ENCODE peak calls at places on chromosomes 2 and 18, in six cellular contexts. One of them, this sample, is unnamed. For H3K27me3, the result is how much of the 10 kb centered on the place peaks cover.

GRCh38 chr18:56068030-56068671 is 480.2 kb upstream of the TCF4 start:
- DNase-seq in GM23338: no peak
- DNase-seq in CD8-positive, alpha-beta T cell: no peak
- DNase-seq in tibial artery: no peak
- DNase-seq in left ventricle myocardium inferior: no peak
- DNase-seq in aorta: no peak
- DNase-seq in this sample: no peak

GRCh38 chr2:38797276-38797675 is 19.3 kb downstream of the GEMIN6 start:
- DNase-seq in left ventricle myocardium inferior: no peak
- DNase-seq in CD8-positive, alpha-beta T cell: no peak
- DNase-seq in tibial artery: no peak
- DNase-seq in aorta: no peak
- DNase-seq in GM23338: no peak
- DNase-seq in this sample: no peak

GRCh38 chr2:221571108-221571390 is 1.1 kb downstream of the EPHA4 start:
- DNase-seq in left ventricle myocardium inferior: no peak
- DNase-seq in CD8-positive, alpha-beta T cell: peak
- DNase-seq in GM23338: no peak
- DNase-seq in tibial artery: no peak
- DNase-seq in aorta: peak
- DNase-seq in this sample: no peak

GRCh38 chr2:220556658-220557057 is 929.2 kb downstream of the SLC4A3 start:
- DNase-seq in tibial artery: no peak
- DNase-seq in aorta: no peak
- DNase-seq in CD8-positive, alpha-beta T cell: no peak
- DNase-seq in left ventricle myocardium inferior: no peak
- DNase-seq in GM23338: no peak
- DNase-seq in this sample: no peak

GRCh38 chr2:171598713-171599319 is 76.5 kb downstream of the CYBRD1 start:
- DNase-seq in GM23338: peak
- DNase-seq in CD8-positive, alpha-beta T cell: peak
- DNase-seq in tibial artery: no peak
- DNase-seq in aorta: no peak
- DNase-seq in left ventricle myocardium inferior: no peak
- DNase-seq in this sample: no peak

GRCh38 chr2:48253301-48253700 is 276.7 kb upstream of the STON1 start:
- DNase-seq in tibial artery: no peak
- DNase-seq in aorta: no peak
- DNase-seq in left ventricle myocardium inferior: no peak
- DNase-seq in CD8-positive, alpha-beta T cell: no peak
- DNase-seq in GM23338: no peak
- DNase-seq in this sample: no peak

GRCh38 chr18:23970161-23971153 is 44.1 kb upstream of the TTC39C start:
- DNase-seq in CD8-positive, alpha-beta T cell: peak
- DNase-seq in tibial artery: no peak
- DNase-seq in left ventricle myocardium inferior: no peak
- DNase-seq in aorta: no peak
- DNase-seq in GM23338: no peak
- DNase-seq in this sample: no peak

GRCh38 chr2:162063281-162063680 is 10.7 kb downstream of the DPP4 start:
- DNase-seq in aorta: no peak
- DNase-seq in left ventricle myocardium inferior: no peak
- DNase-seq in CD8-positive, alpha-beta T cell: no peak
- DNase-seq in tibial artery: no peak
- DNase-seq in GM23338: no peak
- DNase-seq in this sample: no peak

GRCh38 chr2:160367887-160368286 is 125.7 kb downstream of the RBMS1 start:
- DNase-seq in aorta: no peak
- DNase-seq in left ventricle myocardium inferior: no peak
- DNase-seq in GM23338: peak
- DNase-seq in CD8-positive, alpha-beta T cell: no peak
- DNase-seq in tibial artery: no peak
- DNase-seq in this sample: no peak

GRCh38 chr18:41347057-41347456 is 608.0 kb upstream of the PIK3C3 start:
- DNase-seq in aorta: no peak
- DNase-seq in GM23338: no peak
- DNase-seq in CD8-positive, alpha-beta T cell: no peak
- DNase-seq in left ventricle myocardium inferior: no peak
- DNase-seq in tibial artery: no peak
- DNase-seq in this sample: no peak

GRCh38 chr2:106192752-106193490 is 1.2 kb downstream of the UXS1 start:
- DNase-seq in tibial artery: peak
- DNase-seq in GM23338: peak
- DNase-seq in aorta: peak
- DNase-seq in CD8-positive, alpha-beta T cell: peak
- DNase-seq in left ventricle myocardium inferior: no peak
- DNase-seq in this sample: no peak

GRCh38 chr18:66867653-66868052 is 263.8 kb upstream of the CDH19 start:
- DNase-seq in tibial artery: no peak
- DNase-seq in left ventricle myocardium inferior: no peak
- DNase-seq in CD8-positive, alpha-beta T cell: no peak
- DNase-seq in aorta: no peak
- DNase-seq in GM23338: no peak
- DNase-seq in this sample: no peak

GRCh38 chr2:120379916-120380893 is 34.3 kb downstream of the INHBB start:
- DNase-seq in GM23338: no peak
- DNase-seq in tibial artery: no peak
- DNase-seq in CD8-positive, alpha-beta T cell: no peak
- DNase-seq in left ventricle myocardium inferior: no peak
- DNase-seq in aorta: peak
- DNase-seq in this sample: no peak

GRCh38 chr2:223641062-223641461 is 38.9 kb upstream of the SCG2 start:
- DNase-seq in left ventricle myocardium inferior: no peak
- DNase-seq in CD8-positive, alpha-beta T cell: no peak
- DNase-seq in GM23338: no peak
- DNase-seq in aorta: no peak
- DNase-seq in tibial artery: no peak
- DNase-seq in this sample: no peak

GRCh38 chr2:1767939-1768691 is 23.8 kb upstream of the PXDN start:
- DNase-seq in tibial artery: no peak
- DNase-seq in left ventricle myocardium inferior: no peak
- DNase-seq in GM23338: no peak
- DNase-seq in CD8-positive, alpha-beta T cell: no peak
- DNase-seq in aorta: no peak
- DNase-seq in this sample: peak

GRCh38 chr18:24402209-24402785 is 4.7 kb upstream of the OSBPL1A start:
- DNase-seq in CD8-positive, alpha-beta T cell: peak
- DNase-seq in GM23338: peak
- DNase-seq in tibial artery: no peak
- DNase-seq in left ventricle myocardium inferior: no peak
- DNase-seq in aorta: no peak
- DNase-seq in this sample: no peak

GRCh38 chr2:223993634-223994232 is 36.5 kb downstream of the MRPL44 start:
- DNase-seq in left ventricle myocardium inferior: peak
- DNase-seq in GM23338: peak
- DNase-seq in CD8-positive, alpha-beta T cell: peak
- DNase-seq in aorta: peak
- DNase-seq in tibial artery: peak
- DNase-seq in this sample: no peak

GRCh38 chr2:162333968-162334367 is 10.0 kb upstream of the GCA start:
- DNase-seq in aorta: no peak
- DNase-seq in GM23338: peak
- DNase-seq in tibial artery: no peak
- DNase-seq in left ventricle myocardium inferior: no peak
- DNase-seq in CD8-positive, alpha-beta T cell: peak
- DNase-seq in this sample: no peak

GRCh38 chr2:140808816-140809215 is 1322.0 kb downstream of the LRP1B start:
- DNase-seq in tibial artery: no peak
- DNase-seq in aorta: no peak
- DNase-seq in left ventricle myocardium inferior: no peak
- DNase-seq in GM23338: peak
- DNase-seq in CD8-positive, alpha-beta T cell: no peak
- DNase-seq in this sample: no peak

GRCh38 chr2:31903109-31903780 is 107.6 kb downstream of the MEMO1 start:
- DNase-seq in aorta: no peak
- DNase-seq in CD8-positive, alpha-beta T cell: no peak
- DNase-seq in left ventricle myocardium inferior: no peak
- DNase-seq in tibial artery: no peak
- DNase-seq in GM23338: no peak
- DNase-seq in this sample: no peak

GRCh38 chr2:237459741-237460174 is 27.3 kb upstream of the MLPH start:
- DNase-seq in tibial artery: no peak
- DNase-seq in aorta: no peak
- DNase-seq in left ventricle myocardium inferior: no peak
- DNase-seq in CD8-positive, alpha-beta T cell: no peak
- DNase-seq in GM23338: no peak
- DNase-seq in this sample: no peak

GRCh38 chr2:202871161-202872141 is at the start of gene ICA1L:
- DNase-seq in left ventricle myocardium inferior: peak
- DNase-seq in GM23338: peak
- DNase-seq in aorta: peak
- DNase-seq in tibial artery: peak
- DNase-seq in CD8-positive, alpha-beta T cell: peak
- DNase-seq in this sample: peak

GRCh38 chr2:41937464-41937861 is 110.4 kb upstream of the PKDCC start:
- DNase-seq in aorta: no peak
- DNase-seq in left ventricle myocardium inferior: no peak
- DNase-seq in tibial artery: no peak
- DNase-seq in CD8-positive, alpha-beta T cell: no peak
- DNase-seq in GM23338: peak
- DNase-seq in this sample: no peak

GRCh38 chr2:104768694-104769093 is 85.2 kb upstream of the POU3F3 start:
- DNase-seq in tibial artery: no peak
- DNase-seq in aorta: no peak
- DNase-seq in GM23338: no peak
- DNase-seq in left ventricle myocardium inferior: no peak
- DNase-seq in CD8-positive, alpha-beta T cell: no peak
- DNase-seq in this sample: no peak

GRCh38 chr18:79367989-79368388 is 27.7 kb upstream of the NFATC1 start:
- DNase-seq in CD8-positive, alpha-beta T cell: no peak
- DNase-seq in GM23338: no peak
- DNase-seq in aorta: no peak
- DNase-seq in left ventricle myocardium inferior: no peak
- DNase-seq in tibial artery: no peak
- DNase-seq in this sample: no peak

GRCh38 chr2:223994562-223995162 is 37.4 kb downstream of the MRPL44 start:
- DNase-seq in tibial artery: no peak
- DNase-seq in aorta: no peak
- DNase-seq in GM23338: no peak
- DNase-seq in left ventricle myocardium inferior: no peak
- DNase-seq in CD8-positive, alpha-beta T cell: no peak
- DNase-seq in this sample: no peak

GRCh38 chr18:30908381-30908780 is 134.2 kb downstream of the DSC3 start:
- DNase-seq in tibial artery: no peak
- DNase-seq in left ventricle myocardium inferior: no peak
- DNase-seq in aorta: no peak
- DNase-seq in CD8-positive, alpha-beta T cell: no peak
- DNase-seq in GM23338: no peak
- DNase-seq in this sample: no peak

GRCh38 chr2:23404426-23404825 is 19.4 kb downstream of the KLHL29 start:
- DNase-seq in aorta: no peak
- DNase-seq in GM23338: peak
- DNase-seq in tibial artery: no peak
- DNase-seq in left ventricle myocardium inferior: no peak
- DNase-seq in CD8-positive, alpha-beta T cell: no peak
- DNase-seq in this sample: no peak

GRCh38 chr18:48922801-48923730 is 27.7 kb downstream of the SMAD7 start:
- DNase-seq in aorta: peak
- DNase-seq in left ventricle myocardium inferior: peak
- DNase-seq in GM23338: peak
- DNase-seq in CD8-positive, alpha-beta T cell: no peak
- DNase-seq in tibial artery: peak
- DNase-seq in this sample: peak

GRCh38 chr2:173991857-173992588 is 26.9 kb upstream of the SP3 start:
- DNase-seq in CD8-positive, alpha-beta T cell: no peak
- DNase-seq in left ventricle myocardium inferior: peak
- DNase-seq in GM23338: no peak
- DNase-seq in aorta: peak
- DNase-seq in tibial artery: peak
- DNase-seq in this sample: peak

GRCh38 chr2:181892795-181893435 is 1.4 kb downstream of the ITPRID2 start:
- DNase-seq in CD8-positive, alpha-beta T cell: no peak
- DNase-seq in left ventricle myocardium inferior: no peak
- DNase-seq in aorta: no peak
- DNase-seq in tibial artery: no peak
- DNase-seq in GM23338: no peak
- DNase-seq in this sample: no peak

DNA sequence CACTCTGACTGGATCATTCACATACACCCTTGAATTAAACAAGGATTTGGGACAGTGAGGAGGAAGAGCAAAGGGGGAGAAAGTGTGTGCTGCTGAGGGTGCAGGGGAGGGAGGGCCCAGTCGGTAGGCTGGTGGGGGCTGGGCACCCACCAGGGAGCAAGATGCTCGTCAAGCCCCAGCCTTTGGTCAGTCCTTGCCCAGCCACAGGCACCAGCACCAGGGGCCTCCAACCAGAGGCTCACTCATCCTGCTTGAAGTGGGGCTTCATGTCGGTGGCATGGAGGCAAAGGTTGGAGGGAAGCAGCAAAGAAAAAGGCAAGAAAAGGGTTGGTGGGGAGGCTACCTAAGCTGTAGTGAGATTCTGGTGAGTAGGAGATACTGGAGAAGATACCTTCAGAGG is 21.9 kb downstream of the CDC42EP3 start:
- DNase-seq in tibial artery: no peak
- DNase-seq in left ventricle myocardium inferior: no peak
- DNase-seq in GM23338: no peak
- DNase-seq in aorta: no peak
- DNase-seq in CD8-positive, alpha-beta T cell: no peak
- DNase-seq in this sample: no peak
- H3K27ac ChIP-seq in tibial artery: peak
- H3K27ac ChIP-seq in left ventricle myocardium inferior: peak
- H3K27ac ChIP-seq in GM23338: no peak
- H3K27ac ChIP-seq in aorta: peak
- H3K27ac ChIP-seq in CD8-positive, alpha-beta T cell: no peak
- H3K27ac ChIP-seq in this sample: no peak

GRCh38 chr2:14632133-14632936 is at the start of gene LRATD1:
- DNase-seq in aorta: peak
- DNase-seq in left ventricle myocardium inferior: peak
- DNase-seq in GM23338: peak
- DNase-seq in CD8-positive, alpha-beta T cell: no peak
- DNase-seq in tibial artery: peak
- DNase-seq in this sample: peak
- H3K27me3 ChIP-seq in aorta: under half
- H3K27me3 ChIP-seq in left ventricle myocardium inferior: half or more
- H3K27me3 ChIP-seq in GM23338: half or more
- H3K27me3 ChIP-seq in CD8-positive, alpha-beta T cell: under half
- H3K27me3 ChIP-seq in tibial artery: under half
- H3K27me3 ChIP-seq in this sample: under half

GRCh38 chr2:144517825-144518699 is 1.9 kb downstream of the ZEB2 start:
- DNase-seq in tibial artery: no peak
- DNase-seq in CD8-positive, alpha-beta T cell: no peak
- DNase-seq in left ventricle myocardium inferior: no peak
- DNase-seq in GM23338: peak
- DNase-seq in aorta: no peak
- DNase-seq in this sample: no peak
- H3K27ac ChIP-seq in tibial artery: peak
- H3K27ac ChIP-seq in CD8-positive, alpha-beta T cell: peak
- H3K27ac ChIP-seq in left ventricle myocardium inferior: peak
- H3K27ac ChIP-seq in GM23338: no peak
- H3K27ac ChIP-seq in aorta: peak
- H3K27ac ChIP-seq in this sample: peak

GRCh38 chr2:195697681-195698220 is 40.7 kb downstream of the SLC39A10 start:
- DNase-seq in tibial artery: no peak
- DNase-seq in left ventricle myocardium inferior: no peak
- DNase-seq in aorta: no peak
- DNase-seq in CD8-positive, alpha-beta T cell: no peak
- DNase-seq in GM23338: no peak
- DNase-seq in this sample: no peak
- H3K27me3 ChIP-seq in tibial artery: under half
- H3K27me3 ChIP-seq in left ventricle myocardium inferior: under half
- H3K27me3 ChIP-seq in aorta: under half
- H3K27me3 ChIP-seq in CD8-positive, alpha-beta T cell: under half
- H3K27me3 ChIP-seq in GM23338: under half
- H3K27me3 ChIP-seq in this sample: under half